ENCODE peak calls at places on chromosomes 6 and 20, in four cellular contexts. T is GM12891, G is pons, U is amniotic epithelial cell. V is an unnamed sample.

GRCh38 chr20:36830791-36831691 is 44.9 kb upstream of the TLDC2 start:
- DNase-seq in G (peak; percentile 75), U (peak; percentile 76), T (no peak), V (no peak)

GRCh38 chr20:48763183-48764030 is 64.4 kb downstream of the PREX1 start:
- DNase-seq in U (no peak), G (no peak), T (no peak), V (no peak)

GRCh38 chr20:20755227-20755626 is 42.8 kb upstream of the RALGAPA2 start:
- DNase-seq in G (peak; percentile 52), T (no peak), U (no peak), V (no peak)

GRCh38 chr6:44456070-44456965 is 68.8 kb downstream of the CDC5L start:
- DNase-seq in U (peak; percentile 56), T (peak; percentile 45), G (no peak), V (peak; percentile 9)

GRCh38 chr20:37956099-37956498 is 53.2 kb downstream of the VSTM2L start:
- DNase-seq in T (no peak), U (no peak), G (no peak), V (peak; percentile 66)

GRCh38 chr6:8731874-8732273 is 296.5 kb upstream of the SLC35B3 start:
- DNase-seq in T (no peak), U (no peak), G (no peak), V (no peak)

GRCh38 chr6:69105288-69105687 is 470.2 kb downstream of the ADGRB3 start:
- DNase-seq in T (no peak), G (no peak), U (no peak), V (no peak)

GRCh38 chr20:20037960-20038359 is 14.3 kb downstream of the CRNKL1 start:
- DNase-seq in G (no peak), U (peak; percentile 69), T (no peak), V (no peak)

GRCh38 chr6:9139762-9140161 is 704.4 kb upstream of the SLC35B3 start:
- DNase-seq in U (no peak), G (no peak), T (no peak), V (no peak)

GRCh38 chr20:3209946-3210317 is 634 bp downstream of the ITPA start:
- DNase-seq in U (no peak), T (no peak), G (no peak), V (no peak)

GRCh38 chr6:53168516-53169257 is 20.0 kb upstream of the GCM1 start:
- DNase-seq in U (peak; percentile 80), T (no peak), G (no peak), V (no peak)

GRCh38 chr6:30676660-30677270 is 4.0 kb upstream of the DHX16 start:
- DNase-seq in T (no peak), G (no peak), U (no peak), V (no peak)

GRCh38 chr6:154297711-154298110 is 58.9 kb downstream of the IPCEF1 start:
- DNase-seq in T (no peak), G (no peak), U (peak; percentile 37), V (no peak)

GRCh38 chr6:142902636-142903053 is 42.3 kb downstream of the HIVEP2 start:
- DNase-seq in U (peak; percentile 99), T (no peak), G (peak; percentile 83), V (peak; percentile 60)

GRCh38 chr20:38134427-38135281 is 30.4 kb downstream of the TGM2 start:
- DNase-seq in G (no peak), U (peak; percentile 72), T (no peak), V (no peak)